ENCODE peak calls at places on chromosomes 1 and 21, in ten cellular contexts. One of them, this sample, is unnamed.
A peak's percentile ranks its signal among the peaks of the same experiment; 100 is the strongest.

GRCh38 chr1:54171636-54172035 is 18.8 kb upstream of the CDCP2 start:
- DNase-seq in non-pigmented ciliary epithelial cell: no peak
- DNase-seq in fibroblast of mammary gland: no peak
- DNase-seq in iris pigment epithelial cell: no peak
- DNase-seq in transverse colon: no peak
- DNase-seq in cardiac muscle cell: no peak
- DNase-seq in AG04450: no peak
- DNase-seq in amygdala: no peak
- DNase-seq in cerebellar cortex: no peak
- DNase-seq in activated CD4-positive, alpha-beta T cell treated with anti-CD3 and anti-CD28 coated beads, Interleukin-2, amount 50 U/mL, for 24 hours: no peak
- DNase-seq in this sample: no peak

GRCh38 chr1:7702365-7702764 is 68.7 kb upstream of the VAMP3 start:
- DNase-seq in non-pigmented ciliary epithelial cell: no peak
- DNase-seq in fibroblast of mammary gland: no peak
- DNase-seq in iris pigment epithelial cell: no peak
- DNase-seq in transverse colon: no peak
- DNase-seq in cardiac muscle cell: peak; percentile 43
- DNase-seq in AG04450: no peak
- DNase-seq in amygdala: no peak
- DNase-seq in cerebellar cortex: peak; percentile 58
- DNase-seq in activated CD4-positive, alpha-beta T cell treated with anti-CD3 and anti-CD28 coated beads, Interleukin-2, amount 50 U/mL, for 24 hours: no peak
- DNase-seq in this sample: no peak

GRCh38 chr1:59526240-59526639 is 229.3 kb downstream of the FGGY start:
- DNase-seq in non-pigmented ciliary epithelial cell: no peak
- DNase-seq in fibroblast of mammary gland: no peak
- DNase-seq in iris pigment epithelial cell: no peak
- DNase-seq in transverse colon: no peak
- DNase-seq in cardiac muscle cell: no peak
- DNase-seq in AG04450: no peak
- DNase-seq in amygdala: no peak
- DNase-seq in cerebellar cortex: no peak
- DNase-seq in activated CD4-positive, alpha-beta T cell treated with anti-CD3 and anti-CD28 coated beads, Interleukin-2, amount 50 U/mL, for 24 hours: no peak
- DNase-seq in this sample: no peak

GRCh38 chr1:150194381-150195031 is 41.4 kb downstream of the ANP32E start:
- DNase-seq in non-pigmented ciliary epithelial cell: peak; percentile 58
- DNase-seq in fibroblast of mammary gland: no peak
- DNase-seq in iris pigment epithelial cell: peak; percentile 95
- DNase-seq in transverse colon: no peak
- DNase-seq in cardiac muscle cell: no peak
- DNase-seq in AG04450: no peak
- DNase-seq in amygdala: no peak
- DNase-seq in cerebellar cortex: no peak
- DNase-seq in activated CD4-positive, alpha-beta T cell treated with anti-CD3 and anti-CD28 coated beads, Interleukin-2, amount 50 U/mL, for 24 hours: no peak
- DNase-seq in this sample: no peak

GRCh38 chr21:45306832-45307571 is 19.3 kb upstream of the POFUT2 start:
- DNase-seq in non-pigmented ciliary epithelial cell: no peak
- DNase-seq in fibroblast of mammary gland: peak; percentile 93
- DNase-seq in iris pigment epithelial cell: peak; percentile 78
- DNase-seq in transverse colon: peak; percentile 62
- DNase-seq in cardiac muscle cell: no peak
- DNase-seq in AG04450: peak; percentile 62
- DNase-seq in amygdala: peak; percentile 88
- DNase-seq in cerebellar cortex: peak; percentile 54
- DNase-seq in activated CD4-positive, alpha-beta T cell treated with anti-CD3 and anti-CD28 coated beads, Interleukin-2, amount 50 U/mL, for 24 hours: no peak
- DNase-seq in this sample: peak; percentile 76

GRCh38 chr1:36722871-36723270 is 240.2 kb upstream of the CSF3R start:
- DNase-seq in non-pigmented ciliary epithelial cell: no peak
- DNase-seq in fibroblast of mammary gland: no peak
- DNase-seq in iris pigment epithelial cell: no peak
- DNase-seq in transverse colon: no peak
- DNase-seq in cardiac muscle cell: no peak
- DNase-seq in AG04450: no peak
- DNase-seq in amygdala: no peak
- DNase-seq in cerebellar cortex: no peak
- DNase-seq in activated CD4-positive, alpha-beta T cell treated with anti-CD3 and anti-CD28 coated beads, Interleukin-2, amount 50 U/mL, for 24 hours: no peak
- DNase-seq in this sample: no peak

GRCh38 chr1:59892836-59893811 is 33.4 kb downstream of the CYP2J2 start:
- DNase-seq in non-pigmented ciliary epithelial cell: no peak
- DNase-seq in fibroblast of mammary gland: no peak
- DNase-seq in iris pigment epithelial cell: no peak
- DNase-seq in transverse colon: no peak
- DNase-seq in cardiac muscle cell: peak; percentile 30
- DNase-seq in AG04450: no peak
- DNase-seq in amygdala: no peak
- DNase-seq in cerebellar cortex: no peak
- DNase-seq in activated CD4-positive, alpha-beta T cell treated with anti-CD3 and anti-CD28 coated beads, Interleukin-2, amount 50 U/mL, for 24 hours: no peak
- DNase-seq in this sample: no peak

GRCh38 chr1:230909974-230910754 is 41.8 kb upstream of the C1orf198 start:
- DNase-seq in non-pigmented ciliary epithelial cell: no peak
- DNase-seq in fibroblast of mammary gland: no peak
- DNase-seq in iris pigment epithelial cell: no peak
- DNase-seq in transverse colon: no peak
- DNase-seq in cardiac muscle cell: no peak
- DNase-seq in AG04450: no peak
- DNase-seq in amygdala: peak; percentile 54
- DNase-seq in cerebellar cortex: peak; percentile 92
- DNase-seq in activated CD4-positive, alpha-beta T cell treated with anti-CD3 and anti-CD28 coated beads, Interleukin-2, amount 50 U/mL, for 24 hours: no peak
- DNase-seq in this sample: no peak

GRCh38 chr1:179353546-179353945 is 12.2 kb upstream of the AXDND1 start:
- DNase-seq in non-pigmented ciliary epithelial cell: no peak
- DNase-seq in fibroblast of mammary gland: peak; percentile 78
- DNase-seq in iris pigment epithelial cell: peak; percentile 41
- DNase-seq in transverse colon: no peak
- DNase-seq in cardiac muscle cell: peak; percentile 14
- DNase-seq in AG04450: peak; percentile 56
- DNase-seq in amygdala: no peak
- DNase-seq in cerebellar cortex: no peak
- DNase-seq in activated CD4-positive, alpha-beta T cell treated with anti-CD3 and anti-CD28 coated beads, Interleukin-2, amount 50 U/mL, for 24 hours: no peak
- DNase-seq in this sample: peak; percentile 68

GRCh38 chr1:192485692-192486436 is 89.7 kb upstream of the RGS1 start:
- DNase-seq in non-pigmented ciliary epithelial cell: peak; percentile 97
- DNase-seq in fibroblast of mammary gland: peak; percentile 100
- DNase-seq in iris pigment epithelial cell: peak; percentile 99
- DNase-seq in transverse colon: peak; percentile 41
- DNase-seq in cardiac muscle cell: no peak
- DNase-seq in AG04450: peak; percentile 98
- DNase-seq in amygdala: no peak
- DNase-seq in cerebellar cortex: no peak
- DNase-seq in activated CD4-positive, alpha-beta T cell treated with anti-CD3 and anti-CD28 coated beads, Interleukin-2, amount 50 U/mL, for 24 hours: no peak
- DNase-seq in this sample: peak; percentile 57

GRCh38 chr1:165114022-165114888 is 242.3 kb downstream of the LMX1A start:
- DNase-seq in non-pigmented ciliary epithelial cell: no peak
- DNase-seq in fibroblast of mammary gland: peak; percentile 61
- DNase-seq in iris pigment epithelial cell: peak; percentile 37
- DNase-seq in transverse colon: peak; percentile 24
- DNase-seq in cardiac muscle cell: peak; percentile 74
- DNase-seq in AG04450: no peak
- DNase-seq in amygdala: no peak
- DNase-seq in cerebellar cortex: peak; percentile 63
- DNase-seq in activated CD4-positive, alpha-beta T cell treated with anti-CD3 and anti-CD28 coated beads, Interleukin-2, amount 50 U/mL, for 24 hours: no peak
- DNase-seq in this sample: peak; percentile 34

GRCh38 chr1:28180310-28181305 is 4.1 kb upstream of the PTAFR start:
- DNase-seq in non-pigmented ciliary epithelial cell: no peak
- DNase-seq in fibroblast of mammary gland: no peak
- DNase-seq in iris pigment epithelial cell: no peak
- DNase-seq in transverse colon: no peak
- DNase-seq in cardiac muscle cell: no peak
- DNase-seq in AG04450: no peak
- DNase-seq in amygdala: no peak
- DNase-seq in cerebellar cortex: no peak
- DNase-seq in activated CD4-positive, alpha-beta T cell treated with anti-CD3 and anti-CD28 coated beads, Interleukin-2, amount 50 U/mL, for 24 hours: no peak
- DNase-seq in this sample: no peak

GRCh38 chr21:45992311-45993209 is 11.0 kb downstream of the COL6A1 start:
- DNase-seq in non-pigmented ciliary epithelial cell: no peak
- DNase-seq in fibroblast of mammary gland: peak; percentile 70
- DNase-seq in iris pigment epithelial cell: no peak
- DNase-seq in transverse colon: no peak
- DNase-seq in cardiac muscle cell: no peak
- DNase-seq in AG04450: no peak
- DNase-seq in amygdala: no peak
- DNase-seq in cerebellar cortex: no peak
- DNase-seq in activated CD4-positive, alpha-beta T cell treated with anti-CD3 and anti-CD28 coated beads, Interleukin-2, amount 50 U/mL, for 24 hours: no peak
- DNase-seq in this sample: no peak

GRCh38 chr1:226457307-226457712 is 49.4 kb upstream of the PARP1 start:
- DNase-seq in non-pigmented ciliary epithelial cell: no peak
- DNase-seq in fibroblast of mammary gland: peak; percentile 5
- DNase-seq in iris pigment epithelial cell: peak; percentile 35
- DNase-seq in transverse colon: peak; percentile 11
- DNase-seq in cardiac muscle cell: no peak
- DNase-seq in AG04450: no peak
- DNase-seq in amygdala: no peak
- DNase-seq in cerebellar cortex: no peak
- DNase-seq in activated CD4-positive, alpha-beta T cell treated with anti-CD3 and anti-CD28 coated beads, Interleukin-2, amount 50 U/mL, for 24 hours: peak; percentile 12
- DNase-seq in this sample: no peak

GRCh38 chr1:84851839-84852238 is 41.2 kb downstream of the LPAR3 start:
- DNase-seq in non-pigmented ciliary epithelial cell: peak; percentile 70
- DNase-seq in fibroblast of mammary gland: peak; percentile 95
- DNase-seq in iris pigment epithelial cell: peak; percentile 89
- DNase-seq in transverse colon: no peak
- DNase-seq in cardiac muscle cell: no peak
- DNase-seq in AG04450: peak; percentile 55
- DNase-seq in amygdala: no peak
- DNase-seq in cerebellar cortex: no peak
- DNase-seq in activated CD4-positive, alpha-beta T cell treated with anti-CD3 and anti-CD28 coated beads, Interleukin-2, amount 50 U/mL, for 24 hours: no peak
- DNase-seq in this sample: peak; percentile 80

GRCh38 chr1:6185151-6185550 is 5.0 kb upstream of the CHD5 start:
- DNase-seq in non-pigmented ciliary epithelial cell: peak; percentile 48
- DNase-seq in fibroblast of mammary gland: peak; percentile 45
- DNase-seq in iris pigment epithelial cell: peak; percentile 86
- DNase-seq in transverse colon: no peak
- DNase-seq in cardiac muscle cell: no peak
- DNase-seq in AG04450: peak; percentile 37
- DNase-seq in amygdala: no peak
- DNase-seq in cerebellar cortex: no peak
- DNase-seq in activated CD4-positive, alpha-beta T cell treated with anti-CD3 and anti-CD28 coated beads, Interleukin-2, amount 50 U/mL, for 24 hours: no peak
- DNase-seq in this sample: peak; percentile 46

GRCh38 chr1:41799205-41799604 is 119.5 kb downstream of the HIVEP3 start:
- DNase-seq in non-pigmented ciliary epithelial cell: no peak
- DNase-seq in fibroblast of mammary gland: no peak
- DNase-seq in iris pigment epithelial cell: no peak
- DNase-seq in transverse colon: no peak
- DNase-seq in cardiac muscle cell: no peak
- DNase-seq in AG04450: no peak
- DNase-seq in amygdala: no peak
- DNase-seq in cerebellar cortex: no peak
- DNase-seq in activated CD4-positive, alpha-beta T cell treated with anti-CD3 and anti-CD28 coated beads, Interleukin-2, amount 50 U/mL, for 24 hours: no peak
- DNase-seq in this sample: no peak

GRCh38 chr21:46560568-46561447 is 44.1 kb downstream of the S100B start:
- DNase-seq in non-pigmented ciliary epithelial cell: no peak
- DNase-seq in fibroblast of mammary gland: no peak
- DNase-seq in iris pigment epithelial cell: no peak
- DNase-seq in transverse colon: no peak
- DNase-seq in cardiac muscle cell: no peak
- DNase-seq in AG04450: no peak
- DNase-seq in amygdala: no peak
- DNase-seq in cerebellar cortex: no peak
- DNase-seq in activated CD4-positive, alpha-beta T cell treated with anti-CD3 and anti-CD28 coated beads, Interleukin-2, amount 50 U/mL, for 24 hours: no peak
- DNase-seq in this sample: no peak

GRCh38 chr21:29148535-29148934 is 18.1 kb downstream of the MAP3K7CL start:
- DNase-seq in non-pigmented ciliary epithelial cell: no peak
- DNase-seq in fibroblast of mammary gland: peak; percentile 83
- DNase-seq in iris pigment epithelial cell: peak; percentile 55
- DNase-seq in transverse colon: no peak
- DNase-seq in cardiac muscle cell: no peak
- DNase-seq in AG04450: no peak
- DNase-seq in amygdala: no peak
- DNase-seq in cerebellar cortex: no peak
- DNase-seq in activated CD4-positive, alpha-beta T cell treated with anti-CD3 and anti-CD28 coated beads, Interleukin-2, amount 50 U/mL, for 24 hours: no peak
- DNase-seq in this sample: peak; percentile 33

GRCh38 chr1:93878501-93878888 is 511 bp downstream of the DNTTIP2 start:
- DNase-seq in non-pigmented ciliary epithelial cell: no peak
- DNase-seq in fibroblast of mammary gland: peak; percentile 38
- DNase-seq in iris pigment epithelial cell: peak; percentile 17
- DNase-seq in transverse colon: peak; percentile 63
- DNase-seq in cardiac muscle cell: peak; percentile 25
- DNase-seq in AG04450: no peak
- DNase-seq in amygdala: no peak
- DNase-seq in cerebellar cortex: peak; percentile 11
- DNase-seq in activated CD4-positive, alpha-beta T cell treated with anti-CD3 and anti-CD28 coated beads, Interleukin-2, amount 50 U/mL, for 24 hours: peak; percentile 49
- DNase-seq in this sample: peak; percentile 30

GRCh38 chr1:18107671-18108312 is at the start of gene IGSF21:
- DNase-seq in non-pigmented ciliary epithelial cell: no peak
- DNase-seq in fibroblast of mammary gland: no peak
- DNase-seq in iris pigment epithelial cell: no peak
- DNase-seq in transverse colon: no peak
- DNase-seq in cardiac muscle cell: peak; percentile 53
- DNase-seq in AG04450: no peak
- DNase-seq in amygdala: no peak
- DNase-seq in cerebellar cortex: no peak
- DNase-seq in activated CD4-positive, alpha-beta T cell treated with anti-CD3 and anti-CD28 coated beads, Interleukin-2, amount 50 U/mL, for 24 hours: no peak
- DNase-seq in this sample: no peak

GRCh38 chr1:30681782-30682181 is 41.6 kb downstream of the MATN1 start:
- DNase-seq in non-pigmented ciliary epithelial cell: no peak
- DNase-seq in fibroblast of mammary gland: peak; percentile 20
- DNase-seq in iris pigment epithelial cell: no peak
- DNase-seq in transverse colon: no peak
- DNase-seq in cardiac muscle cell: no peak
- DNase-seq in AG04450: no peak
- DNase-seq in amygdala: no peak
- DNase-seq in cerebellar cortex: no peak
- DNase-seq in activated CD4-positive, alpha-beta T cell treated with anti-CD3 and anti-CD28 coated beads, Interleukin-2, amount 50 U/mL, for 24 hours: no peak
- DNase-seq in this sample: no peak